ENCODE peak calls at places on chromosome 3, in nine cellular contexts. X is GM13977; K is AG10803; R is stimulated activated CD4-positive, alpha-beta T cell treated with anti-CD3 and anti-CD28 coated beads, Interleukin-2, amount 100 ng/mL, for 48 hours; H is activated CD8-positive, alpha-beta memory T cell treated with anti-CD3 and anti-CD28 coated beads, Interleukin-2, amount 50 U/mL, for 48 hours; P is NCI-H1092 treated with DMSO at 0.1 percent for 48 hours; U is AG04449; Z is stimulated activated CD8-positive, alpha-beta memory T cell treated with anti-CD3 and anti-CD28 coated beads, Interleukin-15, amount 100 ng/mL, for 1 hour; A is AG08396. O is an unnamed sample.

GRCh38 chr3:124759666-124760401 is 29.6 kb downstream of the UMPS start:
- DNase-seq in P (no peak), Z (no peak), A (no peak), R (no peak), U (no peak), H (no peak), K (no peak), X (no peak), O (no peak)

GRCh38 chr3:134917631-134918030 is 122.6 kb downstream of the EPHB1 start:
- DNase-seq in R (no peak), U (no peak), P (no peak), A (no peak), H (no peak), X (no peak), K (peak), Z (no peak), O (peak)

GRCh38 chr3:14959358-14959943 is 12.1 kb downstream of the NR2C2 start:
- DNase-seq in R (no peak), P (no peak), X (peak), K (no peak), H (no peak), A (no peak), Z (no peak), U (no peak), O (no peak)

GRCh38 chr3:177336841-177337430 is 139.7 kb upstream of the TBL1XR1 start:
- DNase-seq in U (no peak), X (no peak), A (no peak), H (no peak), K (no peak), R (no peak), P (no peak), Z (no peak), O (no peak)

GRCh38 chr3:123584284-123584987 is 417 bp downstream of the HACD2 start:
- DNase-seq in P (peak), U (no peak), K (no peak), Z (peak), A (peak), R (no peak), X (no peak), H (no peak), O (peak)

GRCh38 chr3:157494581-157495281 is 8.5 kb downstream of the VEPH1 start:
- DNase-seq in K (no peak), Z (no peak), X (no peak), P (peak), R (no peak), A (no peak), H (no peak), U (no peak), O (no peak)

GRCh38 chr3:193851941-193852674 is 259.1 kb downstream of the OPA1 start:
- DNase-seq in R (no peak), P (no peak), K (no peak), H (no peak), A (no peak), Z (no peak), U (no peak), X (no peak), O (no peak)

GRCh38 chr3:135911106-135911505 is 54.4 kb upstream of the PPP2R3A start:
- DNase-seq in X (no peak), Z (no peak), P (no peak), K (peak), H (no peak), R (no peak), A (no peak), U (no peak), O (no peak)

GRCh38 chr3:143991713-143992112 is 20.1 kb downstream of the DIPK2A start:
- DNase-seq in U (no peak), K (no peak), Z (no peak), P (no peak), X (no peak), R (no peak), H (no peak), A (no peak), O (no peak)

GRCh38 chr3:187040637-187041361 is 98.5 kb downstream of the RPL39L start:
- DNase-seq in P (no peak), X (no peak), U (peak), K (peak), H (no peak), Z (no peak), R (no peak), A (no peak), O (peak)

GRCh38 chr3:30289324-30289723 is 317.1 kb upstream of the TGFBR2 start:
- DNase-seq in R (no peak), U (no peak), P (no peak), A (no peak), X (no peak), Z (no peak), K (peak), H (no peak), O (no peak)

GRCh38 chr3:29128004-29128403 is 152.9 kb upstream of the RBMS3 start:
- DNase-seq in A (no peak), Z (no peak), X (no peak), K (no peak), U (no peak), P (no peak), R (no peak), H (no peak), O (no peak)

GRCh38 chr3:19644405-19644804 is 289.6 kb downstream of the EFHB start:
- DNase-seq in U (no peak), R (no peak), X (no peak), Z (no peak), K (no peak), P (no peak), H (no peak), A (no peak), O (no peak)

GRCh38 chr3:9914559-9915251 is 2.2 kb upstream of the IL17RC start:
- DNase-seq in A (no peak), P (no peak), H (no peak), K (no peak), R (no peak), U (no peak), X (peak), Z (no peak), O (no peak)

O was measured in MCF 10A.